ENCODE peak calls at places on chromosomes 2 and 18, in six cellular contexts. C is upper lobe of left lung, W is HCT116, Y is Panc1, S is K562, U is GM12878. B is an unnamed sample. For H3K9me3, the result is how much of the 10 kb centered on the place peaks cover.

GRCh38 chr2:85662899-85663683 is 4.9 kb downstream of the SFTPB start:
- ATAC-seq in W (peak), Y (peak), U (no peak), C (peak), S (peak), B (peak)

GRCh38 chr18:477565-477964 is 22.9 kb downstream of the COLEC12 start:
- ATAC-seq in S (peak), Y (peak), W (peak), C (no peak), U (peak), B (no peak)

GRCh38 chr2:152782171-152782570 is 63.8 kb downstream of the ARL6IP6 start:
- ATAC-seq in U (no peak), C (no peak), Y (no peak), W (no peak), S (no peak), B (no peak)

GRCh38 chr2:1611886-1612285 is 132.4 kb downstream of the PXDN start:
- ATAC-seq in C (no peak), W (no peak), S (no peak), Y (no peak), U (no peak), B (no peak)

GRCh38 chr2:86706220-86706619 is 13.9 kb upstream of the RMND5A start:
- ATAC-seq in Y (no peak), W (no peak), C (no peak), S (no peak), U (no peak), B (no peak)

GRCh38 chr2:39805936-39806608 is 27.0 kb upstream of the THUMPD2 start:
- ATAC-seq in C (no peak), W (no peak), U (no peak), S (no peak), Y (no peak), B (peak)

GRCh38 chr2:69147841-69148533 is 135.0 kb downstream of the ANTXR1 start:
- ATAC-seq in S (no peak), U (no peak), Y (no peak), C (no peak), W (no peak), B (no peak)

GRCh38 chr2:3379647-3380534 is at the start of gene TRAPPC12:
- ATAC-seq in U (peak), Y (peak), S (peak), C (peak), W (peak), B (peak)

GRCh38 chr2:12675352-12675795 is 41.4 kb upstream of the TRIB2 start:
- ATAC-seq in W (no peak), U (no peak), C (no peak), S (peak), Y (no peak), B (no peak)

GRCh38 chr18:74190086-74190485 is 41.8 kb downstream of the TIMM21 start:
- ATAC-seq in C (no peak), U (no peak), W (no peak), Y (no peak), S (no peak), B (no peak)

GRCh38 chr2:108614043-108614435 is 79.8 kb downstream of the LIMS1 start:
- ATAC-seq in U (no peak), W (no peak), S (peak), Y (peak), C (no peak), B (no peak)

GRCh38 chr2:104286806-104287205 is 567.1 kb upstream of the POU3F3 start:
- ATAC-seq in Y (no peak), S (no peak), U (no peak), W (no peak), C (no peak), B (no peak)

GRCh38 chr2:215363039-215363438 is 51.2 kb downstream of the ATIC start:
- ATAC-seq in S (no peak), U (peak), Y (no peak), W (no peak), C (no peak), B (no peak)

GRCh38 chr2:28507806-28508764 is 12.2 kb downstream of the PLB1 start:
- ATAC-seq in U (no peak), S (peak), W (peak), Y (peak), C (peak), B (no peak)

GRCh38 chr2:219624565-219624964 is 2.9 kb upstream of the SLC4A3 start:
- ATAC-seq in W (no peak), Y (no peak), U (no peak), S (no peak), C (no peak), B (no peak)

GRCh38 chr2:54558976-54559410 is 102.9 kb downstream of the SPTBN1 start:
- ATAC-seq in W (peak), U (peak), C (peak), S (peak), Y (peak), B (no peak)

GRCh38 chr2:207810200-207810788 is 40.6 kb upstream of the FZD5 start:
- ATAC-seq in U (no peak), Y (peak), S (no peak), C (no peak), W (peak), B (no peak)

GRCh38 chr2:21256006-21256405 is 132.2 kb downstream of the TDRD15 start:
- ATAC-seq in Y (no peak), C (peak), U (peak), W (no peak), S (peak), B (peak)

GRCh38 chr18:48036641-48037421 is 106.4 kb upstream of the SMAD2 start:
- ATAC-seq in S (no peak), C (no peak), Y (no peak), U (no peak), W (no peak), B (peak)

GRCh38 chr2:191847764-191848163 is 876 bp upstream of the CAVIN2 start:
- ATAC-seq in W (no peak), S (no peak), U (no peak), Y (no peak), C (no peak), B (no peak)

GRCh38 chr2:206543073-206543472 is 99.2 kb upstream of the FAM237A start:
- ATAC-seq in U (no peak), W (no peak), C (no peak), Y (no peak), S (no peak), B (no peak)
- H3K4me3 ChIP-seq in U (no peak), W (no peak), C (no peak), Y (no peak), S (no peak), B (no peak)

GRCh38 chr2:177119099-177119498 is 93.5 kb upstream of the HNRNPA3 start:
- ATAC-seq in U (no peak), W (no peak), S (no peak), Y (no peak), C (no peak), B (no peak)

GRCh38 chr2:177123048-177123447 is 89.5 kb upstream of the HNRNPA3 start:
- ATAC-seq in Y (no peak), C (no peak), W (no peak), S (no peak), U (no peak), B (no peak)

GRCh38 chr2:177127821-177128220 is 84.8 kb upstream of the HNRNPA3 start:
- ATAC-seq in Y (no peak), W (no peak), S (peak), U (no peak), C (no peak), B (no peak)

GRCh38 chr2:177129610-177130009 is 83.0 kb upstream of the HNRNPA3 start:
- ATAC-seq in W (no peak), S (no peak), C (no peak), Y (no peak), U (no peak), B (no peak)

DNA sequence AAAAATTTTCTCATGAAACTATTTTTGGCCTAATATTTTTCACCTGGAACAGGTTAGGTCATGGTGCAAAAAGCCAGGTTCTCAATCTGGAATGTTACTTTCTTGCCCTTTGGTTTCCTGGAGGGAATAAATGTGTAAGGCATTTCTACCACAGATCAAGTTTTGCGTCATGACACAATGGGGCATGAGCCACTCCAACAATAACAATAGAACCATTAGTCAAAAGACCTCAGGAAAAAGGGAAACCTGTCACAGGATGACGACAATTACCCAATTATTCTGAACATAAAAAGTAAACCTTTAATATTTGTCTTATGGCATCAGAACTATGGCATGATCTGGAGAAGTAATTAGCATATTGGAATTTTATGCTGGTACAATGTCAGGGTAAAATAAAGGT is 88.2 kb upstream of the HNRNPA3 start:
- ATAC-seq in C (no peak), S (no peak), U (no peak), W (no peak), Y (no peak), B (no peak)
- TF ChIP-seq POLR2AphosphoS5 in C (no peak), S (no peak), U (no peak), W (no peak), Y (no peak), B (no peak)

GRCh38 chr2:226174390-226174789 is 625.2 kb downstream of the IRS1 start:
- ATAC-seq in W (no peak), U (no peak), S (no peak), C (no peak), Y (no peak), B (no peak)
- H3K9me3 ChIP-seq in W (under half), U (under half), S (under half), C (under half), Y (under half), B (under half)

GRCh38 chr2:107325983-107326786 is 440.2 kb upstream of the ST6GAL2 start:
- ATAC-seq in Y (no peak), S (no peak), W (no peak), C (peak), U (no peak), B (peak)
- H3K4me3 ChIP-seq in Y (no peak), S (no peak), W (no peak), C (no peak), U (no peak), B (no peak)

DNA sequence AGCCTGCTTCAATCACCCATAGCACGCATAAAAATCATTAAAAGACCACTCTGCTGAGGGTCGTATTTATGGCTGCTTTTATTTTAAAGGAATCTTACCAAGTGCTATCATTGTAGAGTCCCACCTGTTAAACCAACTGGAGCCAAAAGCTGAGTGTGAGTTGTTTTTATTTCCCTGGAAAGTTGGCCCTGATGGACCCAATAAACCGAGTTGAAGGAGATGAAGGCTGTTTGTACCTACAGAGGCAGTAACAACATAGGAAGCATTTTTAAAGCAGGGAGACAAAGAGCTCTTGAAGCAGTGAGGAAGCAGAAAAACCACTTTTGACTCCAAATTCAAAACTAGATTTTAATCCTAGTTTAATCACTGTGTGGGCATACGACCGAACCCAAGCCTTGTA is 6.4 kb downstream of the MBOAT2 start:
- ATAC-seq in Y (no peak), S (no peak), C (no peak), U (no peak), W (no peak), B (no peak)
- TF ChIP-seq POLR2AphosphoS5 in Y (no peak), S (no peak), C (no peak), U (no peak), W (no peak), B (no peak)

GRCh38 chr2:68060652-68061051 is 2.2 kb downstream of the C1D start:
- ATAC-seq in U (no peak), Y (no peak), W (no peak), S (no peak), C (no peak), B (no peak)
- H3K9me3 ChIP-seq in U (under half), Y (under half), W (under half), S (under half), C (under half), B (under half)

DNA sequence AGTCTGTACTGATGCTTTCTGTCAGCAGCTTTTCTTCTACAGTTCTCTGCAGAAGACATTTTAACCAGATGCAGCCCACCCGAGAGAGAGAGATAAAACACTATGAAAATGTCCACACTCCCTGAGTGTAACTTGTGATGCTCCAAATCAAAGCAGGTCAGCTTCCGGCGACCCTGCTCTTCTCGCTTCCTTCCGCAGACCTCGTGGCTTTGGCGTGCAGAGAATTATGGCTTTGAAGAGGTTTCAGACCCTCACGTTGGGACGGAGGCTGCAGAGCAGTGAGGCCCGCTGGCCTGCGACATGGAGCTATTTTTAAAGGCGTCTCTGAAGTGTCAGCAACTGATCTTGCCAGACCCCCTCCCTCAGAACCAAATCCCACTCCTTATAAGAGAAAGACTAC is 41.8 kb downstream of the TMEM163 start:
- ATAC-seq in U (no peak), W (no peak), Y (no peak), S (no peak), C (no peak), B (no peak)
- H3K4me3 ChIP-seq in U (no peak), W (no peak), Y (no peak), S (no peak), C (no peak), B (no peak)

GRCh38 chr18:10304853-10305252 is 149.6 kb upstream of the APCDD1 start:
- ATAC-seq in Y (no peak), U (no peak), W (no peak), C (peak), S (no peak), B (peak)
- TF ChIP-seq POLR2AphosphoS5 in Y (no peak), U (no peak), W (no peak), C (peak), S (no peak), B (peak)

B was measured in gastroesophageal sphincter.